ENCODE peak calls at places on chromosomes 3 and 15, in eight cellular contexts. C, Y, Q, S, A, M, I and J are unnamed samples.
A peak's percentile ranks its signal among the peaks of the same experiment; 100 is the strongest.

GRCh38 chr3:152780553-152780952 is 54.4 kb upstream of the P2RY1 start:
- DNase-seq in C (no peak), Y (no peak), Q (peak; percentile 8), S (no peak), A (no peak), M (no peak), I (no peak), J (no peak)

GRCh38 chr3:48563382-48563918 is at the start of gene UCN2:
- DNase-seq in C (no peak), Y (peak; percentile 85), Q (peak; percentile 62), S (no peak), A (no peak), M (no peak), I (no peak), J (no peak)

GRCh38 chr3:87069963-87070362 is 79.0 kb upstream of the VGLL3 start:
- DNase-seq in C (no peak), Y (no peak), Q (no peak), S (no peak), A (no peak), M (no peak), I (no peak), J (no peak)

GRCh38 chr3:38458796-38459498 is 5.3 kb downstream of the ACVR2B start:
- DNase-seq in C (no peak), Y (peak; percentile 98), Q (peak; percentile 28), S (no peak), A (no peak), M (no peak), I (no peak), J (no peak)

GRCh38 chr15:50137330-50137761 is 18.3 kb upstream of the ATP8B4 start:
- DNase-seq in C (no peak), Y (peak; percentile 80), Q (peak; percentile 93), S (peak; percentile 94), A (no peak), M (no peak), I (peak; percentile 18), J (no peak)

GRCh38 chr3:142014005-142014404 is 135.3 kb downstream of the TFDP2 start:
- DNase-seq in C (no peak), Y (no peak), Q (no peak), S (no peak), A (no peak), M (no peak), I (no peak), J (no peak)

GRCh38 chr3:58173670-58174472 is 36.9 kb downstream of the DNASE1L3 start:
- DNase-seq in C (no peak), Y (peak; percentile 59), Q (no peak), S (peak; percentile 69), A (peak; percentile 58), M (no peak), I (peak; percentile 36), J (no peak)

GRCh38 chr3:194256040-194256945 is 94.8 kb downstream of the CPN2 start:
- DNase-seq in C (no peak), Y (no peak), Q (no peak), S (no peak), A (no peak), M (no peak), I (no peak), J (no peak)

GRCh38 chr3:72118593-72118992 is 333.6 kb upstream of the PROK2 start:
- DNase-seq in C (no peak), Y (no peak), Q (no peak), S (no peak), A (no peak), M (no peak), I (no peak), J (no peak)

GRCh38 chr3:122998856-122999255 is 28.7 kb downstream of the SEMA5B start:
- DNase-seq in C (no peak), Y (no peak), Q (no peak), S (no peak), A (no peak), M (no peak), I (no peak), J (no peak)

GRCh38 chr3:143605661-143605950 is 242.7 kb downstream of the SLC9A9 start:
- DNase-seq in C (no peak), Y (no peak), Q (no peak), S (no peak), A (no peak), M (no peak), I (no peak), J (no peak)

GRCh38 chr3:124796477-124796876 is 66.2 kb downstream of the UMPS start:
- DNase-seq in C (no peak), Y (no peak), Q (no peak), S (no peak), A (no peak), M (no peak), I (no peak), J (no peak)

GRCh38 chr3:127729556-127730056 is 56.9 kb downstream of the ABTB1 start:
- DNase-seq in C (no peak), Y (no peak), Q (no peak), S (no peak), A (no peak), M (no peak), I (no peak), J (no peak)

GRCh38 chr3:135844381-135844780 is 121.1 kb upstream of the PPP2R3A start:
- DNase-seq in C (no peak), Y (no peak), Q (no peak), S (no peak), A (no peak), M (no peak), I (no peak), J (no peak)

GRCh38 chr15:88995449-88995848 is 82.3 kb upstream of the MFGE8 start:
- DNase-seq in C (no peak), Y (no peak), Q (no peak), S (peak; percentile 60), A (no peak), M (no peak), I (no peak), J (no peak)

GRCh38 chr15:59232476-59232875 is 25.8 kb downstream of the LDHAL6B start:
- DNase-seq in C (no peak), Y (peak; percentile 95), Q (peak; percentile 90), S (no peak), A (no peak), M (no peak), I (no peak), J (no peak)

GRCh38 chr15:83398591-83398990 is 48.5 kb upstream of the SH3GL3 start:
- DNase-seq in C (no peak), Y (peak; percentile 74), Q (peak; percentile 28), S (no peak), A (no peak), M (no peak), I (no peak), J (no peak)

GRCh38 chr15:57153140-57153539 is 223.2 kb upstream of the CGNL1 start:
- DNase-seq in C (no peak), Y (no peak), Q (peak; percentile 39), S (no peak), A (no peak), M (no peak), I (no peak), J (no peak)

GRCh38 chr3:140850210-140850955 is 91.3 kb upstream of the SLC25A36 start:
- DNase-seq in C (no peak), Y (no peak), Q (no peak), S (no peak), A (no peak), M (no peak), I (no peak), J (no peak)

GRCh38 chr3:73094127-73094526 is 32.7 kb downstream of the EBLN2 start:
- DNase-seq in C (no peak), Y (no peak), Q (no peak), S (peak; percentile 58), A (no peak), M (no peak), I (no peak), J (no peak)

GRCh38 chr3:78287085-78287484 is 1247.2 kb downstream of the ROBO2 start:
- DNase-seq in C (no peak), Y (no peak), Q (no peak), S (no peak), A (no peak), M (no peak), I (no peak), J (no peak)

GRCh38 chr3:161558256-161558655 is 61.6 kb downstream of the OTOL1 start:
- DNase-seq in C (no peak), Y (no peak), Q (peak; percentile 81), S (no peak), A (no peak), M (no peak), I (no peak), J (no peak)

GRCh38 chr3:149809694-149810093 is 3.3 kb upstream of the RNF13 start:
- DNase-seq in C (no peak), Y (no peak), Q (no peak), S (no peak), A (no peak), M (no peak), I (no peak), J (no peak)

GRCh38 chr15:43266834-43267233 is at the start of gene TGM5:
- DNase-seq in C (no peak), Y (no peak), Q (no peak), S (no peak), A (no peak), M (no peak), I (no peak), J (no peak)